ENCODE peak calls at places on chromosomes 3 and 15, in seven cellular contexts. Y is A549, O is Panc1, R is HCT116, H is HepG2, N is GM12878, V is HL-60. D is an unnamed sample.

GRCh38 chr15:66369773-66370651 is 13.5 kb upstream of the TIPIN start:
- DNase-seq in Y (peak), O (peak), R (no peak), H (no peak), N (peak), V (peak), D (peak)

GRCh38 chr3:27311400-27311799 is 57.8 kb downstream of the NEK10 start:
- DNase-seq in Y (peak), O (peak), R (peak), H (peak), N (no peak), V (no peak), D (peak)

GRCh38 chr3:157498374-157498773 is 4.8 kb downstream of the VEPH1 start:
- DNase-seq in Y (no peak), O (no peak), R (no peak), H (no peak), N (no peak), V (no peak), D (no peak)

GRCh38 chr3:50494136-50494535 is 9.3 kb downstream of the CACNA2D2 start:
- DNase-seq in Y (no peak), O (no peak), R (no peak), H (no peak), N (no peak), V (no peak), D (no peak)

GRCh38 chr3:99534951-99535704 is 103.3 kb upstream of the COL8A1 start:
- DNase-seq in Y (no peak), O (no peak), R (no peak), H (no peak), N (no peak), V (no peak), D (peak)

GRCh38 chr3:9781978-9782575 is 10.2 kb downstream of the TADA3 start:
- DNase-seq in Y (no peak), O (no peak), R (no peak), H (no peak), N (no peak), V (no peak), D (no peak)

GRCh38 chr3:37902674-37903073 is 41.0 kb downstream of the CTDSPL start:
- DNase-seq in Y (no peak), O (no peak), R (no peak), H (no peak), N (no peak), V (no peak), D (no peak)

GRCh38 chr3:60366491-60366890 is 884.8 kb downstream of the FHIT start:
- DNase-seq in Y (no peak), O (no peak), R (no peak), H (no peak), N (no peak), V (no peak), D (no peak)

GRCh38 chr15:77500986-77501385 is 80.3 kb downstream of the HMG20A start:
- DNase-seq in Y (peak), O (no peak), R (no peak), H (no peak), N (no peak), V (no peak), D (no peak)

GRCh38 chr15:72554471-72555425 is 80.6 kb downstream of the ARIH1 start:
- DNase-seq in Y (peak), O (no peak), R (no peak), H (peak), N (no peak), V (no peak), D (no peak)

GRCh38 chr3:101066776-101067175 is 73.6 kb upstream of the ABI3BP start:
- DNase-seq in Y (no peak), O (no peak), R (no peak), H (no peak), N (no peak), V (no peak), D (no peak)

GRCh38 chr3:185605566-185605965 is 19.5 kb downstream of the SENP2 start:
- DNase-seq in Y (no peak), O (no peak), R (no peak), H (no peak), N (no peak), V (no peak), D (no peak)

GRCh38 chr3:157159037-157159761 is 748 bp downstream of the CCNL1 start:
- DNase-seq in Y (peak), O (no peak), R (no peak), H (peak), N (no peak), V (no peak), D (peak)

GRCh38 chr15:39618063-39618823 is 37.4 kb downstream of the THBS1 start:
- DNase-seq in Y (no peak), O (no peak), R (no peak), H (no peak), N (no peak), V (no peak), D (no peak)

GRCh38 chr15:45402955-45403892 is 24.9 kb upstream of the GATM start:
- DNase-seq in Y (peak), O (no peak), R (no peak), H (no peak), N (no peak), V (no peak), D (peak)

GRCh38 chr3:161163297-161163696 is 57.8 kb upstream of the NMD3 start:
- DNase-seq in Y (peak), O (peak), R (peak), H (peak), N (no peak), V (peak), D (peak)

GRCh38 chr3:56303508-56303907 is 164.8 kb downstream of the ERC2 start:
- DNase-seq in Y (peak), O (no peak), R (peak), H (peak), N (peak), V (peak), D (peak)
- TF ChIP-seq REST in Y (no peak), O (no peak), R (no peak), H (no peak), N (no peak), V (no peak), D (no peak)

GRCh38 chr3:4986611-4987373 is 7.6 kb downstream of the BHLHE40 start:
- DNase-seq in Y (peak), O (no peak), R (peak), H (peak), N (no peak), V (no peak), D (peak)

GRCh38 chr3:4989649-4989966 is 10.4 kb downstream of the BHLHE40 start:
- DNase-seq in Y (no peak), O (no peak), R (no peak), H (no peak), N (no peak), V (no peak), D (no peak)

GRCh38 chr3:4990061-4990460 is 10.8 kb downstream of the BHLHE40 start:
- DNase-seq in Y (peak), O (no peak), R (no peak), H (no peak), N (no peak), V (no peak), D (no peak)

GRCh38 chr3:4987374-4988296 is 8.4 kb downstream of the BHLHE40 start:
- DNase-seq in Y (no peak), O (no peak), R (no peak), H (no peak), N (no peak), V (no peak), D (no peak)

GRCh38 chr3:4988815-4989648 is 9.8 kb downstream of the BHLHE40 start:
- DNase-seq in Y (peak), O (no peak), R (no peak), H (no peak), N (no peak), V (no peak), D (no peak)
- TF ChIP-seq REST in Y (no peak), O (no peak), R (no peak), H (no peak), N (no peak), V (no peak), D (no peak)

DNA sequence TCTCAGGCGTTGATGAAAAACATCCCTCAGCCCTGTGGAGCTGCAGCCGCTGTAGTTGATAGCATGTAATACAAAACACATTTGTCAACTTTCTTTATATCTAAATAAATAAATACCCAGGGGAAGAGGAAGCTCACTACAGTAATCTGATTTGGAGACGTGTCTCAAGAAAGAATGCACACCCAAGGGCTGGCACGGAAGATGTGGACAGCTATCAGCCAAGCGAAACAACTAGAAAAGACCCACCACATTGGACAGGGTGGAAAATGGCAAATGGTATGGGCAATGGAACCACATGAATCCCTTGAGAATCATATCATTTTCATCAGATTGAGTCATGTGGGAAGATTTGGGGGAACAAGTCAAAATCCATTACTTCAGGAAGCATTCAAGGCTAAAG is 43.1 kb upstream of the ALDH1A3 start:
- DNase-seq in Y (no peak), O (no peak), R (no peak), H (no peak), N (no peak), V (no peak), D (no peak)
- TF ChIP-seq REST in Y (no peak), O (no peak), R (no peak), H (no peak), N (no peak), V (no peak), D (no peak)

GRCh38 chr3:13425692-13426091 is 5.6 kb upstream of the NUP210 start:
- DNase-seq in Y (no peak), O (no peak), R (no peak), H (no peak), N (no peak), V (no peak), D (no peak)

GRCh38 chr3:13426591-13426990 is 6.5 kb upstream of the NUP210 start:
- DNase-seq in Y (no peak), O (no peak), R (no peak), H (no peak), N (no peak), V (no peak), D (no peak)

GRCh38 chr3:13424865-13425605 is 4.9 kb upstream of the NUP210 start:
- DNase-seq in Y (no peak), O (no peak), R (no peak), H (no peak), N (no peak), V (no peak), D (no peak)

GRCh38 chr3:13429631-13430291 is 9.6 kb upstream of the NUP210 start:
- DNase-seq in Y (no peak), O (no peak), R (no peak), H (no peak), N (no peak), V (no peak), D (no peak)

DNA sequence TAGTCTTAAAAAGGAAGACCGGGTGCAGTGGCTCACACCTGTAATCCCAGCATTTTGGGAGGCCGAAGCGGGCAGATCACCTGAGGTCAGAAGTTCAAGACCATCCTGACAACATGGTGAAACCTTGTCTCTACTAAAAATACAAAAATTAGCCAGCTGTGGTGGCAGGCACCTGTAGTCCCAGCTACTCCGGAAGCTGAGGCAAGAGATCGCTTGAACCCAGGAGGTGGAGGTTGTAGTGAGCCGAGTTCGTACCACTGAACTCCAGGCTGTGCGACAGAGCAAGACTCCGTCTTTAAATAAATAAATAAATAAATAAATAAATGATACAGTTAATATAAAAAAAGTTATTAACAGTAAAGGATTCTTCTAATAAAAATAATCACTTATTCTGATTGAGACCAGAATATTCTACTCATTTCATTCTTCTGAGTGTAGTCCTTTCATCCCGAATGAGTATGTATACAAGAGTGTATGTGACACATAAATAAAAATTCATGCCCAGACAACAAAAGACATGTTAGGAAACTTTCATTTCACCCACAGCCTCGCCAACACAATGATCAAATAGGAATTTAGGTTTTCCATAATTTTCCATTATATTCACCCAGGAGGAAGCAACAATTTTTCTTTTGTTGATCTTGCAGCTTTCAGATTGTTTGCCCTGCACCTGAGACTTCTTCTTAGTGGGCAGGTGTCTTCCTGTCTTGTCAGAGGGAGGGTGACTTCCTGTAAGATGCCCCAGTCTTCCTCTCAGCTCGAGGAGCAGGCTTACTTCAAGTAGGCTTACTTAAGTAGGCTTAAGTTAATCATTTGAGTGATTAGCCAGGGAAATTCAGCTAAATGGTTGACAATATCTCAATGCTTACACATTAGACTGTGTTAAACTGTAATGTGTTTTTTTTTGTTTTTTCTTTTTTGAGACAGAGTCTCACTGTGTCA is 7.8 kb upstream of the NUP210 start:
- DNase-seq in Y (no peak), O (no peak), R (no peak), H (no peak), N (no peak), V (no peak), D (no peak)
- TF ChIP-seq REST in Y (no peak), O (no peak), R (no peak), H (no peak), N (no peak), V (no peak), D (no peak)

DNA sequence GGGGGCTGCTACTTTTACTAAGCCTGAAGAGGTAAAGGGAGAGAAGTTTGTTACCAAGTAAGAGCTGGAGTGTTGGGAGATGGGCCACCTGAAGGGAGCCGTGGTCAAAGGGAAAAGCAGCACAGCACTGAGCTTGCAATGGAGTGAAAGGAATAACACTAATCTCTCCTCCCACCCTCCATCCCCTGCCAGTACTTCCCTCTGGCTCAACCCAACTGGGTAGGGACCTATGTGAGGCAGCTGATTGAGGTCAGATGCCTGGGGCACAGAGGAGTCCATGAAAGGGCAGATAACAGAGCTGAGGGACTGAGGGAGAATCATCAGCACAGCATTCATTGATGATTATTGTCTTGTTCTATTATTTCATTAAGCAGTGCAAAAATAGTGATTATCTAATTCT is 212.4 kb upstream of the TBC1D5 start:
- DNase-seq in Y (no peak), O (no peak), R (no peak), H (no peak), N (no peak), V (no peak), D (peak)
- TF ChIP-seq REST in Y (no peak), O (no peak), R (no peak), H (no peak), N (no peak), V (no peak), D (no peak)

GRCh38 chr15:62495670-62496328 is 330.7 kb upstream of the C2CD4B start:
- DNase-seq in Y (no peak), O (no peak), R (no peak), H (no peak), N (no peak), V (no peak), D (no peak)
- TF ChIP-seq REST in Y (no peak), O (no peak), R (no peak), H (no peak), N (no peak), V (no peak), D (no peak)

D was measured in GM23338.